ENCODE peak calls at places on chromosomes 11 and 22, in four cellular contexts. A is cardiac fibroblast, C is GM12878, F is esophagus squamous epithelium. K is an unnamed sample.

GRCh38 chr11:104096900-104097299 is 60.5 kb downstream of the DDI1 start:
- DNase-seq in A (peak), C (no peak), F (no peak), K (peak)

GRCh38 chr11:876550-876949 is 33.9 kb downstream of the TSPAN4 start:
- DNase-seq in A (no peak), C (no peak), F (no peak), K (peak)

GRCh38 chr11:47645500-47645899 is 3.1 kb upstream of the MTCH2 start:
- DNase-seq in A (no peak), C (no peak), F (no peak), K (no peak)

GRCh38 chr11:970319-970871 is 44.7 kb downstream of the AP2A2 start:
- DNase-seq in A (no peak), C (no peak), F (no peak), K (no peak)

GRCh38 chr11:33875621-33876294 is 16.1 kb downstream of the LMO2 start:
- DNase-seq in A (no peak), C (no peak), F (no peak), K (no peak)

GRCh38 chr11:8067929-8068575 is 13.0 kb upstream of the TUB start:
- DNase-seq in A (no peak), C (no peak), F (no peak), K (peak)

GRCh38 chr11:116881153-116881552 is 43.7 kb upstream of the APOA1 start:
- DNase-seq in A (no peak), C (no peak), F (no peak), K (no peak)

GRCh38 chr11:35364101-35364780 is 55.1 kb downstream of the SLC1A2 start:
- DNase-seq in A (peak), C (no peak), F (no peak), K (peak)

GRCh38 chr11:87290304-87290922 is 252.7 kb downstream of the TMEM135 start:
- DNase-seq in A (peak), C (no peak), F (no peak), K (peak)

GRCh38 chr11:38136887-38137286 is 1538.9 kb upstream of the RAG2 start:
- DNase-seq in A (no peak), C (no peak), F (no peak), K (no peak)

GRCh38 chr11:134466035-134466908 is 54.2 kb upstream of the B3GAT1 start:
- DNase-seq in A (no peak), C (no peak), F (no peak), K (no peak)

GRCh38 chr11:43646767-43647166 is 33.8 kb upstream of the HSD17B12 start:
- DNase-seq in A (no peak), C (no peak), F (no peak), K (no peak)

GRCh38 chr11:117633976-117634755 is 162.8 kb downstream of the DSCAML1 start:
- DNase-seq in A (no peak), C (no peak), F (no peak), K (no peak)

GRCh38 chr11:104487035-104487775 is 323.3 kb upstream of the PDGFD start:
- DNase-seq in A (peak), C (no peak), F (no peak), K (no peak)

GRCh38 chr22:28903080-28903479 is 19.7 kb downstream of the ZNRF3 start:
- DNase-seq in A (no peak), C (no peak), F (no peak), K (no peak)

GRCh38 chr11:697028-697491 is 1.4 kb downstream of the TMEM80 start:
- DNase-seq in A (peak), C (peak), F (no peak), K (peak)

GRCh38 chr11:68973219-68973618 is 7.6 kb downstream of the MRGPRD start:
- DNase-seq in A (no peak), C (no peak), F (no peak), K (no peak)

GRCh38 chr22:50112151-50113118 is 22.6 kb downstream of the MOV10L1 start:
- DNase-seq in A (peak), C (no peak), F (no peak), K (peak)

GRCh38 chr11:134358853-134359490 is 27.2 kb downstream of the GLB1L2 start:
- DNase-seq in A (no peak), C (no peak), F (no peak), K (no peak)

GRCh38 chr11:76640540-76640939 is 30.0 kb downstream of the LRRC32 start:
- DNase-seq in A (peak), C (no peak), F (no peak), K (no peak)

GRCh38 chr22:28017859-28018258 is 98.8 kb upstream of the PITPNB start:
- DNase-seq in A (no peak), C (no peak), F (no peak), K (no peak)

GRCh38 chr11:44870142-44870541 is 80.5 kb downstream of the TP53I11 start:
- DNase-seq in A (no peak), C (no peak), F (no peak), K (no peak)

GRCh38 chr11:93933230-93933629 is 82.8 kb upstream of the VSTM5 start:
- DNase-seq in A (no peak), C (no peak), F (no peak), K (no peak)

GRCh38 chr22:46090631-46091201 is 59.6 kb upstream of the PPARA start:
- DNase-seq in A (no peak), C (no peak), F (no peak), K (peak)

GRCh38 chr11:86395061-86395551 is 20.4 kb downstream of the CCDC81 start:
- DNase-seq in A (no peak), C (no peak), F (no peak), K (peak)

GRCh38 chr22:30827646-30828045 is 133.0 kb downstream of the OSBP2 start:
- DNase-seq in A (no peak), C (no peak), F (no peak), K (no peak)

GRCh38 chr11:67248653-67249052 is 17.6 kb upstream of the GRK2 start:
- DNase-seq in A (peak), C (no peak), F (no peak), K (no peak)

GRCh38 chr22:30878516-30879365 is 89.8 kb downstream of the MORC2 start:
- DNase-seq in A (peak), C (no peak), F (no peak), K (no peak)

GRCh38 chr11:110311783-110312578 is 15.6 kb upstream of the RDX start:
- DNase-seq in A (peak), C (no peak), F (no peak), K (peak)

GRCh38 chr22:36644333-36644757 is 59.2 kb downstream of the CACNG2 start:
- DNase-seq in A (peak), C (no peak), F (no peak), K (peak)

GRCh38 chr11:10413268-10413667 is 41.8 kb upstream of the AMPD3 start:
- DNase-seq in A (no peak), C (no peak), F (no peak), K (peak)

GRCh38 chr11:46300270-46300669 is 22.8 kb downstream of the CREB3L1 start:
- DNase-seq in A (no peak), C (no peak), F (no peak), K (no peak)

GRCh38 chr22:45996241-45997076 is 19.5 kb upstream of the WNT7B start:
- DNase-seq in A (peak), C (no peak), F (no peak), K (peak)

GRCh38 chr11:313787-314547 is at the start of gene IFITM1:
- DNase-seq in A (peak), C (peak), F (no peak), K (peak)

GRCh38 chr11:17771415-17771814 is 36.8 kb downstream of the KCNC1 start:
- DNase-seq in A (no peak), C (no peak), F (no peak), K (no peak)

GRCh38 chr11:17768547-17768946 is 34.0 kb downstream of the KCNC1 start:
- DNase-seq in A (no peak), C (no peak), F (no peak), K (no peak)

GRCh38 chr11:17770917-17771316 is 36.3 kb downstream of the KCNC1 start:
- DNase-seq in A (peak), C (no peak), F (no peak), K (no peak)

GRCh38 chr11:17769218-17769617 is 34.6 kb downstream of the KCNC1 start:
- DNase-seq in A (no peak), C (no peak), F (no peak), K (no peak)

DNA sequence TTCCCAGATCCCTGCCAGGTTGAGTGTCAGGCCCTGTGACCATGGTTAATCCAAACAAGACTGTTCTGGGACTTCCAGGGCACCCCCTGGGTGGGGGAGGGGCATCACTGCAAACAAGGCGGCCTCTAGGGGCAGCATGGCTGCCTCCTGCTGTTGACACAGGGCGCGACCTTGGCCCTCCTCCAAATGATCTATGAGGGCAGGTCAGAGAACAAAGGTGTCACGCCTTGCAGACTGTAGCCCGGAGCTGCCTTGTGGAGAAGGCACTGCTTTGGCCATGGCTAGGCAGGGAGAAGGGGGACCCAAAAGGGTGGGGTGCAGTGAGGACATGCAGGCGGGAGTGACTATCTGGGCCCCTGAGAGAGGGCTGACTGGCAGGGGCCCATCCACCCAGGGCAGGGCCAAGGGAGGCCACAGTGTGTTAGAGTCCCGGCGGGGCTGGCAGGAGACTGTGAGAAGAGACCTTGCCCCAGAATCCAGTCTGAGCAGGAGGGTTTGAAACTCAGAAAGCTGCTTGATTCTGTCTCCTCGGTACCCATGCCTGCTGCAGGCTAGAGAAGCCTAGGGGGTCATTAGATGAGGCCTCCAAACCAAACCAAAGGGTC is 35.6 kb downstream of the KCNC1 start:
- DNase-seq in A (no peak), C (no peak), F (no peak), K (no peak)
- TF ChIP-seq CTCF in A (peak), C (peak), F (no peak), K (no peak)

DNA sequence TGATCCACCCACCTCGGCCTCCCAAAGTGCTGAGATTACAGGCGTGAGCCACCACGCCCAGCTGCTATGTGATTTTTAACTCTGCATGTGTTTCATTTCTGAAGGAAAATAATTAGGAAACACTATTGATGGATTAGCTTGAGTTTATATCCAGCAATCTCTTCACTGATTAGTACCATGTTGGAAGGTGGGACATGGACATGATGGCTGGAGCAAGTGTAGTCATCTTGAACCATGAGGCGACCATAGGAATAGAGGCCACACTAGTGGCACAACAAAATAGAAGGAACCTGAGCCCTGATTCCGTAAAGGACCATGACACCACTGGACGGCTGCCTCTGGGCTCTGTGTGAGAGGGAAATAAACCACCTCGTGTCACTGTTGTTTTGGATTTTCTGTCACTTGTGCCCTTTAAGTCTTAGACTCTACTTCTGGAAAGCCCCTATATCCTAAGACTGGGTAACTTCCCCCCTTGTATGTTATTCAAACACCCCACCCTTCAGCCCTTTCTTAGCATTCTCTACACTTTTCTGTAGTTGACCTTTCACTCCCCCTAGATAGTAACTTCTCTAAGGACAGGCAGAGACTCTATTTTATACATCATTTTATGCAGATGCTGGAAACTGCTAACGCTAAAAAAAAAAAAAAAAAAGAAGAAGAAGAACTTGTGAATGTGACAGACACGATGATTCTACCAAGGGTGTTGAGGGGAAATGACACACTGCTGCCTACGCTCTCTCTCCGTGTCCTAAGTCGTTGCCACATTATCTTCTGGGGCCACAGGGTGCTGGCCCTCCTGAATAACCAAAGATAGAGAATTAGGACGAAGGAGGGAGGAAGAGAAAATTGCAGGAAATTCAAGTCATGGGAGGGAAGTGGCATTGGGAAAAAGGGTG is 2.7 kb upstream of the VPS37C start:
- DNase-seq in A (no peak), C (no peak), F (no peak), K (no peak)
- H3K4me3 ChIP-seq in A (no peak), C (peak), F (no peak), K (no peak)

GRCh38 chr11:75341583-75341982 is 9.9 kb downstream of the ARRB1 start:
- DNase-seq in A (no peak), C (no peak), F (no peak), K (no peak)

GRCh38 chr11:75337195-75337654 is 14.2 kb downstream of the ARRB1 start:
- DNase-seq in A (peak), C (no peak), F (no peak), K (peak)

GRCh38 chr11:75342231-75342918 is 9.1 kb downstream of the ARRB1 start:
- DNase-seq in A (no peak), C (no peak), F (no peak), K (no peak)

GRCh38 chr11:75338516-75339218 is 12.8 kb downstream of the ARRB1 start:
- DNase-seq in A (no peak), C (no peak), F (no peak), K (peak)

GRCh38 chr11:75339685-75340409 is 11.6 kb downstream of the ARRB1 start:
- DNase-seq in A (peak), C (peak), F (no peak), K (no peak)
- TF ChIP-seq CTCF in A (no peak), C (no peak), F (no peak), K (no peak)

GRCh38 chr22:25757686-25758085 is 15.7 kb downstream of the MYO18B start:
- DNase-seq in A (no peak), C (no peak), F (no peak), K (no peak)
- H3K4me3 ChIP-seq in A (no peak), C (no peak), F (no peak), K (no peak)

DNA sequence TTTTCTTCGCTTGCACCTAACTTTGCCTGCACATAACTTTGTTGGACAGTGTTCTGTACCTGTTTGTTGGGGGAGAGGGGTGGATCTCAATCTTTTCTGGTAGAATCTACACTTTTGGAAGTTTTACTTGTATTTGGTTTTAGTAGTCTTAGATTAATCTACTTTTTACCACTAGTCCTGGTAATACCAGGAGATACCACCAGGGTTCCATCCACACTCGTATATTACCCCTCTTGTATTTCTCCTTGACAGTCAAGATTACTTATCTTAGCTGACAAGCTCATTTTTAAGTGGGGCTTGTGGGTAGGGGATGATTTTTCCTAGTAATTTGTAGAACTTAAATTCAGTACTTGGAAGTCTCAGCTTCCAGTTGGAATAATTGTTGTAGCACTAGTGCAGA is 37.3 kb upstream of the TECTA start:
- DNase-seq in A (no peak), C (no peak), F (no peak), K (no peak)
- TF ChIP-seq CTCF in A (peak), C (peak), F (no peak), K (peak)

GRCh38 chr22:39469326-39469680 is 12.5 kb downstream of the MGAT3 start:
- DNase-seq in A (no peak), C (no peak), F (no peak), K (no peak)
- H3K4me3 ChIP-seq in A (no peak), C (no peak), F (no peak), K (no peak)